ENCODE peak calls at places on chromosomes 4 and X, in nine cellular contexts. J, W, N, Q, I, V, T, Y and B are unnamed samples.
A peak's percentile ranks its signal among the peaks of the same experiment; 100 is the strongest.

GRCh38 chrX:133248177-133248576 is 30.0 kb upstream of the TFDP3 start:
- DNase-seq in V (no peak), I (no peak), J (no peak), N (no peak), Y (no peak), Q (no peak), T (no peak), W (no peak), B (no peak)

GRCh38 chr4:185682236-185682635 is 129.8 kb downstream of the SORBS2 start:
- DNase-seq in J (no peak), W (peak; percentile 16), Q (no peak), Y (peak; percentile 11), V (no peak), T (no peak), N (no peak), I (peak; percentile 12), B (no peak)

GRCh38 chrX:137052641-137053235 is 18.9 kb upstream of the GPR101 start:
- DNase-seq in N (peak; percentile 19), Y (peak; percentile 15), Q (no peak), J (no peak), V (no peak), T (no peak), W (no peak), I (peak; percentile 8), B (no peak)

GRCh38 chrX:65758505-65758904 is 91.1 kb downstream of the MSN start:
- DNase-seq in T (no peak), J (no peak), N (no peak), Y (no peak), V (no peak), Q (no peak), W (no peak), I (no peak), B (no peak)

GRCh38 chr4:85482000-85482738 is 7.2 kb downstream of the ARHGAP24 start:
- DNase-seq in W (no peak), J (no peak), T (no peak), Y (no peak), I (no peak), Q (no peak), V (no peak), N (peak; percentile 30), B (no peak)

GRCh38 chr4:182465114-182465513 is 221.9 kb downstream of the TENM3 start:
- DNase-seq in W (no peak), V (no peak), I (no peak), Y (no peak), T (no peak), N (no peak), Q (no peak), J (no peak), B (no peak)

GRCh38 chr4:10496200-10496599 is 39.0 kb upstream of the ZNF518B start:
- DNase-seq in W (no peak), V (no peak), Y (no peak), I (no peak), Q (no peak), J (no peak), T (no peak), N (peak; percentile 43), B (no peak)

GRCh38 chr4:186497043-186497442 is 58.3 kb downstream of the MTNR1A start:
- DNase-seq in Q (no peak), Y (no peak), N (no peak), J (no peak), W (no peak), V (no peak), I (no peak), T (no peak), B (no peak)

GRCh38 chr4:141356936-141357335 is 136.2 kb downstream of the ZNF330 start:
- DNase-seq in Q (no peak), T (no peak), I (no peak), N (no peak), W (no peak), Y (no peak), V (no peak), J (no peak), B (no peak)

GRCh38 chr4:126051709-126052424 is 737.1 kb downstream of the FAT4 start:
- DNase-seq in T (no peak), Y (peak; percentile 22), V (no peak), W (peak; percentile 48), I (no peak), J (no peak), N (no peak), Q (no peak), B (no peak)

GRCh38 chr4:78862314-78862737 is 76.9 kb downstream of the PAQR3 start:
- DNase-seq in W (no peak), I (no peak), J (no peak), T (no peak), V (no peak), Y (no peak), N (no peak), Q (no peak), B (no peak)

GRCh38 chr4:27398911-27399310 is 538.3 kb downstream of the STIM2 start:
- DNase-seq in Q (no peak), I (no peak), T (no peak), N (no peak), W (no peak), Y (no peak), J (no peak), V (no peak), B (no peak)

GRCh38 chrX:19190902-19191301 is 68.6 kb upstream of the ADGRG2 start:
- DNase-seq in V (no peak), N (no peak), J (no peak), Y (no peak), T (no peak), I (no peak), W (no peak), Q (no peak), B (no peak)